ENCODE peak calls at places on chromosomes 13 and 19, in ten cellular contexts. C, H, D, Q, K, V, I, P, X and N are unnamed samples.

GRCh38 chr19:35973487-35973886 is 21.5 kb upstream of the SDHAF1 start:
- DNase-seq in C (no peak), H (no peak), D (no peak), Q (no peak), K (no peak), V (no peak), I (no peak), P (no peak), X (no peak), N (no peak)

GRCh38 chr13:110422913-110423688 is 116.0 kb downstream of the COL4A2 start:
- DNase-seq in C (no peak), H (no peak), D (no peak), Q (no peak), K (no peak), V (no peak), I (no peak), P (no peak), X (no peak), N (no peak)

GRCh38 chr13:113536461-113537110 is 46.1 kb upstream of the DCUN1D2 start:
- DNase-seq in C (no peak), H (no peak), D (peak; percentile 51), Q (peak; percentile 65), K (no peak), V (no peak), I (no peak), P (peak; percentile 24), X (no peak), N (no peak)

GRCh38 chr19:56147307-56147706 is 6.2 kb downstream of the ZNF444 start:
- DNase-seq in C (no peak), H (no peak), D (no peak), Q (no peak), K (no peak), V (no peak), I (no peak), P (no peak), X (no peak), N (no peak)

GRCh38 chr19:18007605-18007938 is 398 bp upstream of the ARRDC2 start:
- DNase-seq in C (no peak), H (peak; percentile 53), D (no peak), Q (no peak), K (no peak), V (no peak), I (no peak), P (no peak), X (no peak), N (no peak)

GRCh38 chr13:73228546-73228945 is 169.7 kb downstream of the KLF5 start:
- DNase-seq in C (no peak), H (no peak), D (no peak), Q (no peak), K (no peak), V (no peak), I (no peak), P (no peak), X (no peak), N (no peak)

GRCh38 chr19:3175761-3176714 is 2.5 kb upstream of the S1PR4 start:
- DNase-seq in C (peak; percentile 33), H (peak; percentile 53), D (peak; percentile 83), Q (peak; percentile 48), K (no peak), V (peak; percentile 98), I (no peak), P (peak; percentile 93), X (no peak), N (no peak)

GRCh38 chr19:48638831-48639381 is 1.7 kb upstream of the DBP start:
- DNase-seq in C (no peak), H (no peak), D (peak; percentile 86), Q (no peak), K (no peak), V (peak; percentile 16), I (no peak), P (no peak), X (peak; percentile 29), N (peak; percentile 41)

GRCh38 chr13:99796175-99796819 is 175.3 kb downstream of the ZIC5 start:
- DNase-seq in C (no peak), H (no peak), D (no peak), Q (no peak), K (no peak), V (no peak), I (no peak), P (no peak), X (no peak), N (no peak)

GRCh38 chr19:38263696-38264485 is 482 bp upstream of the SPINT2 start:
- DNase-seq in C (no peak), H (peak; percentile 77), D (peak; percentile 96), Q (peak; percentile 86), K (no peak), V (peak; percentile 97), I (peak; percentile 63), P (no peak), X (no peak), N (peak; percentile 35)
- H3K27ac ChIP-seq in C (peak overlapping the region; percentile 82), H (peak overlapping the region; percentile 63), D (peak overlapping the region; percentile 96), Q (peak overlapping the region; percentile 91), K (peak overlapping the region; percentile 81), V (peak overlapping the region; percentile 96), I (peak overlapping the region; percentile 29), P (peak overlapping the region; percentile 93), X (peak overlapping the region; percentile 29), N (peak overlapping the region; percentile 15)

GRCh38 chr19:1007399-1007745 is 7.2 kb downstream of the GRIN3B start:
- DNase-seq in C (no peak), H (no peak), D (peak; percentile 65), Q (no peak), K (no peak), V (no peak), I (no peak), P (no peak), X (no peak), N (no peak)

GRCh38 chr19:1006711-1007398 is 6.6 kb downstream of the GRIN3B start:
- DNase-seq in C (no peak), H (no peak), D (no peak), Q (no peak), K (no peak), V (no peak), I (no peak), P (no peak), X (no peak), N (no peak)

GRCh38 chr19:1007852-1008251 is 7.6 kb downstream of the GRIN3B start:
- DNase-seq in C (no peak), H (peak; percentile 16), D (peak; percentile 77), Q (no peak), K (no peak), V (no peak), I (no peak), P (no peak), X (no peak), N (peak; percentile 47)

GRCh38 chr19:1009043-1009975 is 9.1 kb downstream of the GRIN3B start:
- DNase-seq in C (no peak), H (no peak), D (peak; percentile 83), Q (no peak), K (no peak), V (no peak), I (no peak), P (no peak), X (no peak), N (no peak)

GRCh38 chr19:1008268-1009042 is 8.2 kb downstream of the GRIN3B start:
- DNase-seq in C (no peak), H (peak; percentile 12), D (peak; percentile 75), Q (no peak), K (no peak), V (no peak), I (no peak), P (no peak), X (no peak), N (peak; percentile 55)
- H3K27ac ChIP-seq in C (no peak overlapping the region), H (no peak overlapping the region), D (no peak overlapping the region), Q (no peak overlapping the region), K (no peak overlapping the region), V (no peak overlapping the region), I (no peak overlapping the region), P (peak overlapping the region; percentile 46), X (no peak overlapping the region), N (no peak overlapping the region)

GRCh38 chr19:14091885-14092462 is 1.4 kb upstream of the SAMD1 start:
- DNase-seq in C (no peak), H (peak; percentile 70), D (no peak), Q (no peak), K (no peak), V (no peak), I (no peak), P (no peak), X (no peak), N (no peak)
- H3K27ac ChIP-seq in C (peak overlapping the region; percentile 91), H (peak overlapping the region; percentile 51), D (peak overlapping the region; percentile 94), Q (no peak overlapping the region), K (peak overlapping the region; percentile 99), V (peak overlapping the region; percentile 97), I (peak overlapping the region; percentile 84), P (peak overlapping the region; percentile 91), X (peak overlapping the region; percentile 95), N (peak overlapping the region; percentile 99)

DNA sequence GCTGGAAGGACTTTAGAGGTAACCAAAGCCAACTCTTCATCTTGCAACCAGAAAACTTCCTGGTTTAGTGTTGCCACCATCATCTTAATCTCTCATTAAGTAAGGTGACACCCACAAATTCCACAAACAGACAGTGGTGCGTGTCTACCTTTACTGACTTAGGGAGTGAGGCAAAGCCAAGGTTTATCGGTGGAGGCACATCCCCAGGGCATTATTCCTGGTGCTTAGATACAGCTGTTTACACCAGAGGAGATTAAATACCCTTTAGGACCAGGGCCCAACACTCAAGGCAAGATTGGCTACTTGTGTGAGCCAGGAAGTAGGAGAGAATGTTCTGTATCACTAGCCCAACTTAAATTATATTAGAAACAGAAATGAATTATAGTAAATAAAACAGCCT is 9.5 kb downstream of the STOML3 start:
- DNase-seq in C (no peak), H (no peak), D (no peak), Q (no peak), K (no peak), V (no peak), I (no peak), P (no peak), X (no peak), N (no peak)
- H3K27ac ChIP-seq in C (no peak overlapping the region), H (no peak overlapping the region), D (no peak overlapping the region), Q (no peak overlapping the region), K (no peak overlapping the region), V (no peak overlapping the region), I (no peak overlapping the region), P (no peak overlapping the region), X (no peak overlapping the region), N (no peak overlapping the region)